ENCODE peak calls at places on chromosomes 5 and 9, in five cellular contexts. T is mesenchymal stem cell, W is neuronal stem cell, I is H9, S is H1. X is an unnamed sample.
A peak's percentile ranks its signal among the peaks of the same experiment; 100 is the strongest.

GRCh38 chr5:72845889-72846288 is 29.4 kb downstream of the TNPO1 start:
- DNase-seq in T (no peak), W (no peak), I (no peak), S (no peak), X (peak; percentile 19)

GRCh38 chr9:115018547-115019435 is 88.4 kb upstream of the TNFSF8 start:
- DNase-seq in S (no peak), I (no peak), T (peak; percentile 93), W (no peak), X (no peak)

GRCh38 chr9:94086468-94086867 is 2.2 kb downstream of the PTPDC1 start:
- DNase-seq in T (no peak), I (no peak), W (no peak), S (no peak), X (no peak)

GRCh38 chr5:160628295-160629006 is 206.8 kb downstream of the PTTG1 start:
- DNase-seq in I (no peak), T (no peak), W (no peak), S (no peak), X (no peak)

GRCh38 chr5:142233083-142234032 is 91.5 kb downstream of the SPRY4 start:
- DNase-seq in I (no peak), S (no peak), W (no peak), T (no peak), X (no peak)

GRCh38 chr9:77820293-77820954 is 172.3 kb upstream of the GNA14 start:
- DNase-seq in T (peak; percentile 80), W (no peak), I (no peak), S (no peak), X (no peak)

GRCh38 chr5:173804579-173804978 is 83.6 kb upstream of the CPEB4 start:
- DNase-seq in S (no peak), W (no peak), I (no peak), T (no peak), X (no peak)

GRCh38 chr5:68382640-68383039 is 167.1 kb downstream of the PIK3R1 start:
- DNase-seq in T (peak; percentile 17), I (no peak), W (no peak), S (no peak), X (no peak)

GRCh38 chr9:106878943-106879916 is 16.3 kb downstream of the ZNF462 start:
- DNase-seq in I (no peak), S (no peak), W (peak; percentile 52), T (peak; percentile 98), X (peak; percentile 11)
- H2BK12ac ChIP-seq in I (no peak overlapping the region), S (peak overlapping the region; percentile 96), W (no peak overlapping the region), T (no peak overlapping the region), X (no peak overlapping the region)

DNA sequence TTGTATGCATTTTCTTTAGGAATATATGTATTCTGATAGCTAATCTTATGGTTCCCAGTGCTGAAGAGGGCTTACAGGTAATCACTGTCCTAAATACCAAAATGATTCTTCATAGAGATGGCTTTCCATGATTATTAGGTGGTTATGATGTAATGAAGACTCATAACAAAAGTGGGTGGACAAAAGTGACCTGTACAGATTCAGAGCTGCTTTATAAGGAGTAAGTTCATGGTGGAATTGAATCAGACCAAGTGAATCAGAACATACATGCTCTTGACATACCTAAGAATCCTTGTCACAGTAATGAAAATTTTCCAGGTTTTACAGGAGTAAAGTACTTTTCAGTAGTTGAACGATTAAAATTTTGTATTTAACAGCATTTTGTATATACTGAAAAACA is 105.6 kb downstream of the NIPBL start:
- DNase-seq in I (no peak), S (no peak), W (no peak), T (no peak), X (peak; percentile 78)
- H2BK12ac ChIP-seq in I (no peak overlapping the region), S (no peak overlapping the region), W (no peak overlapping the region), T (no peak overlapping the region), X (no peak overlapping the region)

DNA sequence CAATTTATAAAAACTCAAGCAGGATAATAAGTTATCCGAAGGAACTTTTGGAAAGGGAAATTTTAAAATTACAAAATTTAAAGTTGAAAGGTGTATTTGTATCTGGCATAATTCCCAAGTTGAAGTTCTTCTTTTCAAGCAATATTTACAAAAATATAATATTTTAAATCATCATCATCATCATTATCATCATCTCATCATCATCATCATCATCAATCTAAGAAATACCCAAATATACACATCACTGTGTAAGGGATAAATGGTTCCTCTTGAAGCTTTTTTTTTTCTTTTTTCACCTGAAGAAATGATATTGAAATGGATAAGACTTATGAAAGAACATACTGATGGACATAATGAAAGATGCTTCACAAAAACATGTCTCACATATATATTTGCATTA is 254.9 kb upstream of the ARRDC3 start:
- DNase-seq in I (no peak), T (no peak), S (no peak), W (no peak), X (no peak)
- H2BK12ac ChIP-seq in I (no peak overlapping the region), T (no peak overlapping the region), S (no peak overlapping the region), W (no peak overlapping the region), X (no peak overlapping the region)

DNA sequence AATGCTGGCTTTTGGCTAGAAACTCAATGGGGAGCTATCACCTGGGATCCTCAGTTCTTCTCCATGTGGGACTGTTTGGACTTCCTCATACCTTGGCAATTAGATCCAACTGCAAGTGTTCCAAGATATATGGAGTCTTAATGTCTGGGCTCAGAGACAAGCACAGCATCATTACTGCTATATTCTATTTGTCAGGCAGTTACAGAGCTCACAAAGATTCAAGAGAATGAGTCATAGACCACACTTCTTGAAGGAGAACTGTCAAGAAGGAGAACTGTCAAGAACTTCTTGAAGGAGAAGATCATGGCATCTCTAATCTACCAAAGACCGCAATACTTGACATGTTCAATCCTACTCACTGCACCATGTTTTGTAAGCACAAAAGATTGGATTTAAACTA is 106.8 kb upstream of the NREP start:
- DNase-seq in S (no peak), W (no peak), I (no peak), T (no peak), X (no peak)
- H2BK12ac ChIP-seq in S (no peak overlapping the region), W (no peak overlapping the region), I (no peak overlapping the region), T (no peak overlapping the region), X (no peak overlapping the region)

DNA sequence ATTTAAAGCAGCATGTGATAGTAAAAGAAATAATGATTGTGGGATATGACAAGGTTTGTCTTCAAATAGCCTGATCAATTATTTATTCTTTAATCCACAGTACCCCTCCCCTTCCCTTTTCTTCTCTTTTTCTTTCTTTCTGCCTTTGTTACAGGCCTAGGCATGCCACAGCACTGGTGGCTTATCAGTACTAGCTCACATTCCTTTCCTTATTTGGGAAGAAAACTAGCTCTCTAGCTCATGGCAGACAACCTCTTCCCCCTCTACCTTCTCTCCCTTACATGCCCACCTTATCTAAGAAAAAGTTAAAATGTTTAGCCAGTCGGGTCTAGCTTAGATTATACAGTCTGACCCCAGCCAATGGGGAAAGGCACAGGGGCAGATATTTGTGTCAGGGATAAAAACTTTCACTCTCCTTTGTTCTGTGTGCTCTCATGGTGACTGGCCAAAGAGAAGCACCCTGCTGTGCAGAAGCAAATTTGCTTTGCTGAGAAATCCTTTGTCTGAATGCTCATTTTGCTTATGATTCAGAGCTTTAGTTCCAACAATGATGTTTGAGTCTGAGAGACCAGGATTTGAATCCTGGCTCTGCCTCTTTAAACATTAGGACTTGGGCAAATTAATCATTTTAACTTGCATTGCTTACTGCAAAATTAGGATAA is 75.8 kb upstream of the CDH12 start:
- DNase-seq in W (peak; percentile 9), T (no peak), S (peak; percentile 48), I (peak; percentile 35), X (no peak)
- H2BK12ac ChIP-seq in W (no peak overlapping the region), T (no peak overlapping the region), S (peak overlapping the region; percentile 19), I (no peak overlapping the region), X (no peak overlapping the region)

GRCh38 chr5:101897914-101898313 is 398.2 kb downstream of the SLCO4C1 start:
- DNase-seq in I (peak; percentile 46), W (no peak), T (peak; percentile 15), S (peak; percentile 50), X (no peak)
- H2BK12ac ChIP-seq in I (no peak overlapping the region), W (no peak overlapping the region), T (no peak overlapping the region), S (no peak overlapping the region), X (no peak overlapping the region)

DNA sequence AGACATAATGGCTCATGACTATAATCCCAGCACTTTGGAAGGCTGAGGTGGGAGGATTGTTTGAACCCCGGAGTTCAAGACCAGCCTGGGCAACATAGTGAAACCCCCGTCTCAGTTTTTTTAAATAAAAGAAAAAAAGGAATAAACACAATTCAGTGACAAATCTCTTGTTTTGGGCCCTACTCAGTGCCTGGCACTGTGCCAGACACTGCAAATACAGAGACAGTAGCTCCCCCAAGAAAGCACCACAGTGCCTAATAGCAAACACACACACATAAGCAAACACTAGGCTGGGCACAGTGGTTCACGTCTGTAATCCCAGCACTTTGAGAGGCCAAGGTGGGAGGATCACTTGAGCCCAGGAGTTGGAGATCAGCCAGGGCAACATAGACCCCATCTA is 49.7 kb upstream of the GRHPR start:
- DNase-seq in I (no peak), S (no peak), W (no peak), T (no peak), X (no peak)
- H2BK12ac ChIP-seq in I (no peak overlapping the region), S (no peak overlapping the region), W (no peak overlapping the region), T (no peak overlapping the region), X (no peak overlapping the region)

GRCh38 chr9:81602887-81603680 is 86.3 kb downstream of the TLE1 start:
- DNase-seq in W (no peak), S (no peak), T (peak; percentile 11), I (no peak), X (no peak)
- H2BK12ac ChIP-seq in W (no peak overlapping the region), S (no peak overlapping the region), T (no peak overlapping the region), I (no peak overlapping the region), X (no peak overlapping the region)

GRCh38 chr5:33229216-33229615 is 211.5 kb upstream of the TARS1 start:
- DNase-seq in S (no peak), W (no peak), T (no peak), I (no peak), X (no peak)
- H2BK12ac ChIP-seq in S (no peak overlapping the region), W (no peak overlapping the region), T (no peak overlapping the region), I (no peak overlapping the region), X (no peak overlapping the region)